ENCODE peak calls at places on chromosomes 13 and 19, in ten cellular contexts. F is sigmoid colon; L is mucosa of descending colon; P is CD4-positive, alpha-beta memory T cell; X is left ventricle myocardium inferior; S is upper lobe of left lung; G is mammary epithelial cell; J is K562; I is HAP-1; U is tibial nerve. Z is an unnamed sample.
A peak's percentile ranks its signal among the peaks of the same experiment; 100 is the strongest.

GRCh38 chr13:48492123-48493075 is 40.5 kb downstream of the RCBTB2 start:
- DNase-seq in F (peak; percentile 88), L (peak; percentile 63), P (peak; percentile 83), X (peak; percentile 82), S (peak; percentile 81), G (peak; percentile 57), J (peak; percentile 53), I (no peak), U (peak; percentile 63), Z (peak; percentile 69)

GRCh38 chr19:1566392-1567115 is 1.6 kb downstream of the MEX3D start:
- DNase-seq in F (peak; percentile 88), L (peak; percentile 66), P (no peak), X (peak; percentile 68), S (peak; percentile 77), G (peak; percentile 77), J (no peak), I (peak; percentile 72), U (peak; percentile 45), Z (peak; percentile 77)

GRCh38 chr13:77697208-77698103 is at the start of gene SLAIN1:
- DNase-seq in F (peak; percentile 87), L (peak; percentile 80), P (peak; percentile 84), X (peak; percentile 81), S (peak; percentile 92), G (no peak), J (peak; percentile 54), I (peak; percentile 80), U (peak; percentile 54), Z (peak; percentile 73)

GRCh38 chr13:31468114-31468902 is 268.5 kb downstream of the B3GLCT start:
- DNase-seq in F (no peak), L (no peak), P (no peak), X (no peak), S (no peak), G (no peak), J (no peak), I (no peak), U (no peak), Z (no peak)

GRCh38 chr19:38015771-38016170 is 108.8 kb downstream of the SIPA1L3 start:
- DNase-seq in F (no peak), L (no peak), P (no peak), X (no peak), S (no peak), G (no peak), J (no peak), I (no peak), U (no peak), Z (no peak)

GRCh38 chr13:59437902-59438301 is 725.8 kb downstream of the DIAPH3 start:
- DNase-seq in F (no peak), L (no peak), P (no peak), X (no peak), S (no peak), G (no peak), J (no peak), I (no peak), U (no peak), Z (no peak)

GRCh38 chr13:65679240-65679639 is 1550.9 kb downstream of the PCDH9 start:
- DNase-seq in F (no peak), L (no peak), P (no peak), X (no peak), S (no peak), G (no peak), J (peak; percentile 5), I (no peak), U (no peak), Z (no peak)

GRCh38 chr13:64529874-64530485 is 2700.2 kb downstream of the PCDH9 start:
- DNase-seq in F (no peak), L (no peak), P (peak; percentile 3), X (no peak), S (no peak), G (no peak), J (peak; percentile 8), I (peak; percentile 20), U (no peak), Z (no peak)

DNA sequence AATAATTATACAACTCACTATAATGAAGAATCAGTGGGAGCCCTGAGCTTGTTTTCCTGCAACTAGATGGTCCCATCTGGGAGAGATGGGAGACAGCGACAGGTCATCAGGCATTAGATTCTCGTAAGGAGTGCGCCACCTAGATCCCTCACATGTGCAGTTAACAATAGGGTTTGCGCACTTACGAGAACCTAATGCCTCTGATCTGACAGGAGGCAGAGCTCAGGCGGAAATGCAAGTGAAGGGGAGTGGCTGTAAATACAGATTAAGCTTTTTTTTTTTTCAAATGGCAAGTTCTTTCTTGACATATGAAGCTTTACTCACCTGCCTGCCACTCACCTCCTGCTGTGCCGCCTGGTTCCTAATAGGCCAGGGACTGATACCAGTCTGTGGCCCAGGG is 14.4 kb downstream of the CDC16 start:
- DNase-seq in F (no peak), L (no peak), P (no peak), X (no peak), S (no peak), G (no peak), J (no peak), I (no peak), U (no peak), Z (no peak)
- H3K9me3 ChIP-seq in F (no peaks in the 10 kb centered on the region), L (no peaks in the 10 kb centered on the region), P (no peaks in the 10 kb centered on the region), X (no peaks in the 10 kb centered on the region), S (no peaks in the 10 kb centered on the region), G (no peaks in the 10 kb centered on the region), J (no peaks in the 10 kb centered on the region), I (no peaks in the 10 kb centered on the region), U (no peaks in the 10 kb centered on the region), Z (no peaks in the 10 kb centered on the region)

DNA sequence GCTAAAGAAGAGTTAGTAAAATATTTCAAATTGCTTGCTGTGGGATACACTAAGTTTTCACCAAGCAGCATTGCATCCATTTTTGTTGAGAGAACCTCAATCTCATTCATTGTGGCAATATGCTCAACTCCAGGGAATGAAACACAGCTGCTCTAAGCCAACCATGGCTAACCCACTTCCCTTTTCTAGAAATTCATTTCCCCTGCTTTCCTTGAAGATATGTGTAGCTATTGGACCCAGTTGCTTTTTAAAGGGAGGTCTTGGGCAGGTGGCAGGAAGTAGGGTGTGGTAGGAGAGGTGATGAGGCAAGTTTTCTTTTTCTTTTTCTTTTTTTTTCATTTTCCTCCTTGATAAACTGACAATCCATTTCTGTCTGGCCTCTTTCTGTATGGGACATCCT is 452.2 kb downstream of the FGF14 start:
- DNase-seq in F (no peak), L (no peak), P (no peak), X (no peak), S (no peak), G (no peak), J (no peak), I (no peak), U (no peak), Z (no peak)
- H3K4me1 ChIP-seq in F (no peaks in the 10 kb centered on the region), L (no peaks in the 10 kb centered on the region), P (no peaks in the 10 kb centered on the region), X (peaks cover 3% of the 10 kb centered on the region), S (no peaks in the 10 kb centered on the region), G (no peaks in the 10 kb centered on the region), J (no peaks in the 10 kb centered on the region), I (no peaks in the 10 kb centered on the region), U (no peaks in the 10 kb centered on the region), Z (no peaks in the 10 kb centered on the region)

GRCh38 chr19:36805364-36805763 is 32.8 kb upstream of the ZNF850 start:
- DNase-seq in F (no peak), L (no peak), P (no peak), X (no peak), S (no peak), G (no peak), J (no peak), I (no peak), U (no peak), Z (no peak)

DNA sequence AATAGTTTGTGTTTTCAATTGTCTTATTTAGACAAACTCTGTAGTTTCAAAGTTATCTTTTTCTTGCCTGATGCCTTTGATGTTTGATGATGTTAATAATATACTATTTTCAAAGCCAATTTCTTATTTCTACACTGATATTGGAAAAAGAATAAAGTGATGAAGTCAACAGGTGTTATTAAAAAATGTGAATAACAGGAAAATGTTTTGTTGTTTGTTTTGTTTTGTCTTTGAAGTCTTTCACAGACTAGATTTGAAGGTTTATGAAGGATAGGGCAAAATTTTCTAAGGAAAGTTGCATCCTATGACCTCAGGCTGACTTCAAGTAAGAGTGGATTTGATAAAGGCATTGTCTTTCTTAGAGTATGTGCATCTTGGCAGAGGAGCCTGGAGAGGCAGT is 31.2 kb downstream of the ZNF790 start:
- DNase-seq in F (no peak), L (no peak), P (no peak), X (no peak), S (no peak), G (no peak), J (no peak), I (no peak), U (no peak), Z (no peak)
- H3K9me3 ChIP-seq in F (peaks cover 54% of the 10 kb centered on the region), L (peaks cover 96% of the 10 kb centered on the region), P (no peaks in the 10 kb centered on the region), X (peaks cover 100% of the 10 kb centered on the region), S (peaks cover 83% of the 10 kb centered on the region), G (peaks cover 34% of the 10 kb centered on the region), J (no peaks in the 10 kb centered on the region), I (peaks cover 7% of the 10 kb centered on the region), U (peaks cover 99% of the 10 kb centered on the region), Z (peaks cover 76% of the 10 kb centered on the region)

GRCh38 chr19:13784731-13785452 is 10.4 kb upstream of the ZSWIM4 start:
- DNase-seq in F (peak; percentile 83), L (peak; percentile 84), P (peak; percentile 64), X (peak; percentile 71), S (peak; percentile 84), G (peak; percentile 37), J (peak; percentile 70), I (peak; percentile 31), U (peak; percentile 60), Z (peak; percentile 72)

GRCh38 chr19:13778847-13779246 is 4.6 kb downstream of the C19orf53 start:
- DNase-seq in F (no peak), L (no peak), P (no peak), X (no peak), S (no peak), G (no peak), J (no peak), I (no peak), U (no peak), Z (no peak)

GRCh38 chr19:13781547-13781946 is 7.3 kb downstream of the C19orf53 start:
- DNase-seq in F (peak; percentile 94), L (peak; percentile 77), P (no peak), X (peak; percentile 72), S (peak; percentile 75), G (peak; percentile 63), J (peak; percentile 76), I (peak; percentile 75), U (peak; percentile 75), Z (peak; percentile 87)

GRCh38 chr19:13782537-13782936 is 8.3 kb downstream of the C19orf53 start:
- DNase-seq in F (no peak), L (no peak), P (no peak), X (no peak), S (no peak), G (no peak), J (no peak), I (no peak), U (no peak), Z (no peak)

DNA sequence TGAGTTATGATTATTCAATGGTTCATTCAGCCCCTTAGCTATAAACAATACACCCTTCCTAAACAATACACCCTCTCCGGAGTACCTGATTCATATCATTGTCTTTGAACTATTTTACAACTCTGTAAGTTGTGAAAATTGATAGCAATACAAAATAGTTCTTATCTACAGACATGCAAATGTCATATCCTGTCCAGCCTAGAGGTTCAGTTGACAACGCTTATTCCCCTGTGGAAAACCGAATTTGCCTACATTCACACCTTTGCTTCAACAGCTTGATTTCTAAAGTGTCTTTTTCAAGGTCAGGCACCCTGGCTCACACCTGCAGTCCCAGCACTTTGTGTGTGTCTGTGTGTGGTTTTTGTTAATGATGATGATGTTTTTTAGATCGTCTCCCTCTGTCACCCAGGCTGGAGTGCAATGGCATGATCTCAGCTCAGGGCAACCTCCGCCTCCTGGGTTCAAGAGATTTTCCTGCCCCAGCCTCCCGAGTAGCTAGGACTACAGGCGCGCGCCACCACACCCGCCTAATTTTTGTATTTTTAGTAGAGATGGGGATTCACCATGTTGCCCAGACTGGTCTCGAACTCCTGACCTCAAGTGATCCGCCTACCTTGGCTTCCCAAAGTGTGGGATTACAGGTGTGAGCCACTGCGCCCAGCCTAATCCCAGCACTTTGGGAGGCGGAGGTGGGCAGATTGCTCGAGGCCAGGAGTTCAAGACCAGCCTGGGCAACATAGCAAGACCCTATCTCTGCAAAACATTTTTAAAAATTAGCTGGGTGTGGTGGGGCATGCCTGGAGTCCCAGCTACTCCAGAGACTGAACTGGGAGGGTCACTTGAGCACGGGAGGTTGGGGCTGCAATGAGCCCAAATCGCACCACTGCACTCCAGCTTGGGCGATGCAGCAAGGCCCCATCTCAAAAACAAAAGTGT is 9.6 kb downstream of the C19orf53 start:
- DNase-seq in F (no peak), L (no peak), P (no peak), X (no peak), S (no peak), G (no peak), J (no peak), I (no peak), U (no peak), Z (no peak)
- H3K4me1 ChIP-seq in F (peaks cover 41% of the 10 kb centered on the region), L (peaks cover 19% of the 10 kb centered on the region), P (peaks cover 32% of the 10 kb centered on the region), X (peaks cover 32% of the 10 kb centered on the region), S (peaks cover 59% of the 10 kb centered on the region), G (peaks cover 17% of the 10 kb centered on the region), J (peaks cover 7% of the 10 kb centered on the region), I (peaks cover 19% of the 10 kb centered on the region), U (no peaks in the 10 kb centered on the region), Z (peaks cover 33% of the 10 kb centered on the region)

Z was measured in tibial artery.